ENCODE peak calls at places on chromosomes 13 and 19, in eight cellular contexts. One of them, this sample, is unnamed.

GRCh38 chr13:102597029-102598015 is 536 bp downstream of the TPP2 start:
- DNase-seq in foreskin fibroblast: no peak
- DNase-seq in breast epithelium: no peak
- DNase-seq in tibial nerve: no peak
- DNase-seq in heart left ventricle: peak; percentile 65
- DNase-seq in kidney epithelial cell: no peak
- DNase-seq in choroid plexus epithelial cell: peak; percentile 66
- DNase-seq in CD8-positive, alpha-beta T cell: peak; percentile 19
- DNase-seq in this sample: no peak

GRCh38 chr13:32019612-32020233 is 11.9 kb upstream of the FRY start:
- DNase-seq in kidney epithelial cell: peak; percentile 28
- DNase-seq in foreskin fibroblast: peak; percentile 42
- DNase-seq in CD8-positive, alpha-beta T cell: peak; percentile 15
- DNase-seq in breast epithelium: no peak
- DNase-seq in choroid plexus epithelial cell: peak; percentile 92
- DNase-seq in heart left ventricle: no peak
- DNase-seq in tibial nerve: peak; percentile 67
- DNase-seq in this sample: peak; percentile 30

GRCh38 chr13:89239361-89240127 is 1568.4 kb downstream of the SLITRK5 start:
- DNase-seq in CD8-positive, alpha-beta T cell: no peak
- DNase-seq in choroid plexus epithelial cell: peak; percentile 6
- DNase-seq in heart left ventricle: no peak
- DNase-seq in breast epithelium: no peak
- DNase-seq in tibial nerve: no peak
- DNase-seq in kidney epithelial cell: no peak
- DNase-seq in foreskin fibroblast: no peak
- DNase-seq in this sample: no peak

GRCh38 chr13:26663801-26664200 is 96.8 kb downstream of the GPR12 start:
- DNase-seq in choroid plexus epithelial cell: no peak
- DNase-seq in heart left ventricle: no peak
- DNase-seq in kidney epithelial cell: no peak
- DNase-seq in foreskin fibroblast: no peak
- DNase-seq in CD8-positive, alpha-beta T cell: no peak
- DNase-seq in tibial nerve: no peak
- DNase-seq in breast epithelium: no peak
- DNase-seq in this sample: no peak

GRCh38 chr13:109273326-109273751 is 513.0 kb downstream of the IRS2 start:
- DNase-seq in tibial nerve: no peak
- DNase-seq in foreskin fibroblast: no peak
- DNase-seq in breast epithelium: no peak
- DNase-seq in kidney epithelial cell: no peak
- DNase-seq in choroid plexus epithelial cell: peak; percentile 53
- DNase-seq in CD8-positive, alpha-beta T cell: no peak
- DNase-seq in heart left ventricle: no peak
- DNase-seq in this sample: no peak

GRCh38 chr19:41426116-41426841 is 895 bp downstream of the B3GNT8 start:
- DNase-seq in CD8-positive, alpha-beta T cell: no peak
- DNase-seq in breast epithelium: no peak
- DNase-seq in kidney epithelial cell: no peak
- DNase-seq in foreskin fibroblast: no peak
- DNase-seq in choroid plexus epithelial cell: no peak
- DNase-seq in tibial nerve: no peak
- DNase-seq in heart left ventricle: peak; percentile 68
- DNase-seq in this sample: no peak

GRCh38 chr19:35498984-35499383 is 8.7 kb upstream of the KRTDAP start:
- DNase-seq in foreskin fibroblast: no peak
- DNase-seq in tibial nerve: no peak
- DNase-seq in heart left ventricle: no peak
- DNase-seq in choroid plexus epithelial cell: no peak
- DNase-seq in CD8-positive, alpha-beta T cell: no peak
- DNase-seq in breast epithelium: no peak
- DNase-seq in kidney epithelial cell: no peak
- DNase-seq in this sample: no peak

GRCh38 chr13:79483302-79483701 is 2.3 kb downstream of the NDFIP2 start:
- DNase-seq in breast epithelium: no peak
- DNase-seq in CD8-positive, alpha-beta T cell: no peak
- DNase-seq in foreskin fibroblast: peak; percentile 56
- DNase-seq in choroid plexus epithelial cell: peak; percentile 58
- DNase-seq in tibial nerve: no peak
- DNase-seq in kidney epithelial cell: no peak
- DNase-seq in heart left ventricle: no peak
- DNase-seq in this sample: no peak

GRCh38 chr19:6551607-6552450 is 21.0 kb downstream of the TNFSF9 start:
- DNase-seq in foreskin fibroblast: no peak
- DNase-seq in kidney epithelial cell: no peak
- DNase-seq in CD8-positive, alpha-beta T cell: peak; percentile 71
- DNase-seq in tibial nerve: no peak
- DNase-seq in choroid plexus epithelial cell: no peak
- DNase-seq in heart left ventricle: no peak
- DNase-seq in breast epithelium: no peak
- DNase-seq in this sample: no peak

GRCh38 chr13:100274942-100275506 is 186.1 kb downstream of the PCCA start:
- DNase-seq in kidney epithelial cell: peak; percentile 14
- DNase-seq in heart left ventricle: no peak
- DNase-seq in breast epithelium: no peak
- DNase-seq in choroid plexus epithelial cell: peak; percentile 66
- DNase-seq in tibial nerve: no peak
- DNase-seq in CD8-positive, alpha-beta T cell: no peak
- DNase-seq in foreskin fibroblast: no peak
- DNase-seq in this sample: no peak

GRCh38 chr13:93224545-93224944 is 2.1 kb upstream of the GPC6 start:
- DNase-seq in CD8-positive, alpha-beta T cell: no peak
- DNase-seq in breast epithelium: no peak
- DNase-seq in kidney epithelial cell: no peak
- DNase-seq in choroid plexus epithelial cell: peak; percentile 38
- DNase-seq in tibial nerve: no peak
- DNase-seq in foreskin fibroblast: peak; percentile 58
- DNase-seq in heart left ventricle: no peak
- DNase-seq in this sample: no peak

GRCh38 chr19:16266586-16266942 is 58.1 kb upstream of the KLF2 start:
- DNase-seq in breast epithelium: no peak
- DNase-seq in kidney epithelial cell: no peak
- DNase-seq in foreskin fibroblast: no peak
- DNase-seq in choroid plexus epithelial cell: no peak
- DNase-seq in heart left ventricle: no peak
- DNase-seq in tibial nerve: no peak
- DNase-seq in CD8-positive, alpha-beta T cell: peak; percentile 75
- DNase-seq in this sample: no peak

GRCh38 chr19:21604351-21604926 is 99.0 kb downstream of the ZNF429 start:
- DNase-seq in breast epithelium: no peak
- DNase-seq in CD8-positive, alpha-beta T cell: no peak
- DNase-seq in choroid plexus epithelial cell: peak; percentile 12
- DNase-seq in foreskin fibroblast: no peak
- DNase-seq in heart left ventricle: no peak
- DNase-seq in kidney epithelial cell: no peak
- DNase-seq in tibial nerve: no peak
- DNase-seq in this sample: no peak

GRCh38 chr13:29993716-29994488 is 143.5 kb upstream of the UBL3 start:
- DNase-seq in kidney epithelial cell: peak; percentile 28
- DNase-seq in tibial nerve: no peak
- DNase-seq in breast epithelium: no peak
- DNase-seq in choroid plexus epithelial cell: peak; percentile 3
- DNase-seq in CD8-positive, alpha-beta T cell: no peak
- DNase-seq in heart left ventricle: no peak
- DNase-seq in foreskin fibroblast: peak; percentile 88
- DNase-seq in this sample: no peak

GRCh38 chr13:110426745-110427144 is 119.7 kb downstream of the COL4A2 start:
- DNase-seq in heart left ventricle: no peak
- DNase-seq in foreskin fibroblast: no peak
- DNase-seq in CD8-positive, alpha-beta T cell: no peak
- DNase-seq in tibial nerve: no peak
- DNase-seq in kidney epithelial cell: no peak
- DNase-seq in choroid plexus epithelial cell: no peak
- DNase-seq in breast epithelium: no peak
- DNase-seq in this sample: no peak

GRCh38 chr13:23323946-23324709 is 109.4 kb downstream of the SACS start:
- DNase-seq in heart left ventricle: peak; percentile 13
- DNase-seq in choroid plexus epithelial cell: no peak
- DNase-seq in breast epithelium: no peak
- DNase-seq in tibial nerve: no peak
- DNase-seq in kidney epithelial cell: no peak
- DNase-seq in CD8-positive, alpha-beta T cell: no peak
- DNase-seq in foreskin fibroblast: peak; percentile 24
- DNase-seq in this sample: no peak

GRCh38 chr19:1250374-1251232 is 2.2 kb downstream of the MIDN start:
- DNase-seq in heart left ventricle: peak; percentile 85
- DNase-seq in choroid plexus epithelial cell: peak; percentile 81
- DNase-seq in kidney epithelial cell: no peak
- DNase-seq in breast epithelium: no peak
- DNase-seq in foreskin fibroblast: no peak
- DNase-seq in tibial nerve: no peak
- DNase-seq in CD8-positive, alpha-beta T cell: peak; percentile 72
- DNase-seq in this sample: no peak

GRCh38 chr19:6580313-6580712 is 10.6 kb downstream of the CD70 start:
- DNase-seq in breast epithelium: no peak
- DNase-seq in choroid plexus epithelial cell: no peak
- DNase-seq in kidney epithelial cell: peak; percentile 94
- DNase-seq in tibial nerve: no peak
- DNase-seq in CD8-positive, alpha-beta T cell: no peak
- DNase-seq in foreskin fibroblast: peak; percentile 18
- DNase-seq in heart left ventricle: no peak
- DNase-seq in this sample: no peak

GRCh38 chr19:2394669-2395292 is 32.6 kb downstream of the TIMM13 start:
- DNase-seq in heart left ventricle: no peak
- DNase-seq in breast epithelium: no peak
- DNase-seq in CD8-positive, alpha-beta T cell: no peak
- DNase-seq in choroid plexus epithelial cell: no peak
- DNase-seq in tibial nerve: no peak
- DNase-seq in foreskin fibroblast: no peak
- DNase-seq in kidney epithelial cell: no peak
- DNase-seq in this sample: peak; percentile 48

GRCh38 chr13:87671824-87672603 is 843 bp downstream of the SLITRK5 start:
- DNase-seq in tibial nerve: no peak
- DNase-seq in heart left ventricle: no peak
- DNase-seq in kidney epithelial cell: no peak
- DNase-seq in breast epithelium: no peak
- DNase-seq in foreskin fibroblast: no peak
- DNase-seq in CD8-positive, alpha-beta T cell: no peak
- DNase-seq in choroid plexus epithelial cell: no peak
- DNase-seq in this sample: no peak

GRCh38 chr13:23608704-23609413 is 38.6 kb downstream of the TNFRSF19 start:
- DNase-seq in foreskin fibroblast: peak; percentile 75
- DNase-seq in CD8-positive, alpha-beta T cell: no peak
- DNase-seq in tibial nerve: peak; percentile 25
- DNase-seq in heart left ventricle: peak; percentile 74
- DNase-seq in kidney epithelial cell: no peak
- DNase-seq in choroid plexus epithelial cell: peak; percentile 64
- DNase-seq in breast epithelium: no peak
- DNase-seq in this sample: no peak

GRCh38 chr19:55646889-55647731 is 902 bp upstream of the CCDC106 start:
- DNase-seq in heart left ventricle: no peak
- DNase-seq in foreskin fibroblast: no peak
- DNase-seq in CD8-positive, alpha-beta T cell: no peak
- DNase-seq in tibial nerve: no peak
- DNase-seq in kidney epithelial cell: no peak
- DNase-seq in breast epithelium: no peak
- DNase-seq in choroid plexus epithelial cell: no peak
- DNase-seq in this sample: no peak

GRCh38 chr19:55643733-55644116 is 276 bp downstream of the ZNF581 start:
- DNase-seq in breast epithelium: no peak
- DNase-seq in choroid plexus epithelial cell: no peak
- DNase-seq in heart left ventricle: no peak
- DNase-seq in foreskin fibroblast: no peak
- DNase-seq in tibial nerve: no peak
- DNase-seq in CD8-positive, alpha-beta T cell: no peak
- DNase-seq in kidney epithelial cell: no peak
- DNase-seq in this sample: no peak

GRCh38 chr19:55644191-55644833 is 863 bp downstream of the ZNF581 start:
- DNase-seq in CD8-positive, alpha-beta T cell: no peak
- DNase-seq in tibial nerve: no peak
- DNase-seq in foreskin fibroblast: no peak
- DNase-seq in choroid plexus epithelial cell: no peak
- DNase-seq in heart left ventricle: no peak
- DNase-seq in breast epithelium: no peak
- DNase-seq in kidney epithelial cell: no peak
- DNase-seq in this sample: no peak

GRCh38 chr19:55644842-55645511 is 1.5 kb downstream of the ZNF581 start:
- DNase-seq in tibial nerve: no peak
- DNase-seq in choroid plexus epithelial cell: no peak
- DNase-seq in CD8-positive, alpha-beta T cell: no peak
- DNase-seq in foreskin fibroblast: no peak
- DNase-seq in heart left ventricle: no peak
- DNase-seq in kidney epithelial cell: no peak
- DNase-seq in breast epithelium: no peak
- DNase-seq in this sample: no peak

DNA sequence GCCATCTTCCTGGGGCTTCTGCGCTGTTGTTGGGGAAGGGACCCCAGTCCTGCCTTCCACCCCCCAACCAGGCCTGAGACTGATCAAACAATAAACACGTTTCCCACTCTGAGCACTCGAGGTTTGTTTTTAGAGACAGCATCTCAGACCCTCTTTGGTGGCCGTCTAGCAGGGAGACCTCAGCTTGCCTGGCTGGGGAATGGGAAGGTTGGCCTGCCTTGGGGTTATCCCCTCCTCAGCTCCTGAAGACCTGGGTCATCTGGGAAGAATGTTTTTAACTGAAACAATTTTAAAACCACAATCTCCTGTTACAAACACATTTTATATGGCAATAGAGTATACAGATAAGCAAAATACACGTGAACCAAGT is 2.0 kb downstream of the ZNF581 start:
- DNase-seq in kidney epithelial cell: no peak
- DNase-seq in breast epithelium: no peak
- DNase-seq in CD8-positive, alpha-beta T cell: no peak
- DNase-seq in choroid plexus epithelial cell: no peak
- DNase-seq in tibial nerve: no peak
- DNase-seq in heart left ventricle: no peak
- DNase-seq in foreskin fibroblast: no peak
- DNase-seq in this sample: no peak
- H3K4me3 ChIP-seq in kidney epithelial cell: no peak overlapping the region
- H3K4me3 ChIP-seq in breast epithelium: no peak overlapping the region
- H3K4me3 ChIP-seq in CD8-positive, alpha-beta T cell: no peak overlapping the region
- H3K4me3 ChIP-seq in choroid plexus epithelial cell: no peak overlapping the region
- H3K4me3 ChIP-seq in tibial nerve: no peak overlapping the region
- H3K4me3 ChIP-seq in heart left ventricle: no peak overlapping the region
- H3K4me3 ChIP-seq in foreskin fibroblast: no peak overlapping the region
- H3K4me3 ChIP-seq in this sample: peak overlapping the region; percentile 71

GRCh38 chr19:11426656-11427055 is 7.5 kb upstream of the RGL3 start:
- DNase-seq in choroid plexus epithelial cell: no peak
- DNase-seq in heart left ventricle: no peak
- DNase-seq in tibial nerve: no peak
- DNase-seq in CD8-positive, alpha-beta T cell: no peak
- DNase-seq in foreskin fibroblast: no peak
- DNase-seq in kidney epithelial cell: no peak
- DNase-seq in breast epithelium: no peak
- DNase-seq in this sample: no peak
- TF ChIP-seq CTCF in choroid plexus epithelial cell: no peak
- TF ChIP-seq CTCF in heart left ventricle: no peak
- TF ChIP-seq CTCF in tibial nerve: no peak
- TF ChIP-seq CTCF in CD8-positive, alpha-beta T cell: no peak
- TF ChIP-seq CTCF in foreskin fibroblast: no peak
- TF ChIP-seq CTCF in kidney epithelial cell: no peak
- TF ChIP-seq CTCF in breast epithelium: no peak
- TF ChIP-seq CTCF in this sample: no peak

GRCh38 chr13:50911051-50911690 is 1.6 kb downstream of the RNASEH2B start:
- DNase-seq in CD8-positive, alpha-beta T cell: no peak
- DNase-seq in breast epithelium: no peak
- DNase-seq in choroid plexus epithelial cell: peak; percentile 9
- DNase-seq in kidney epithelial cell: no peak
- DNase-seq in tibial nerve: no peak
- DNase-seq in foreskin fibroblast: no peak
- DNase-seq in heart left ventricle: no peak
- DNase-seq in this sample: no peak
- H3K4me3 ChIP-seq in CD8-positive, alpha-beta T cell: peak overlapping the region; percentile 89
- H3K4me3 ChIP-seq in breast epithelium: peak overlapping the region; percentile 80
- H3K4me3 ChIP-seq in choroid plexus epithelial cell: no peak overlapping the region
- H3K4me3 ChIP-seq in kidney epithelial cell: no peak overlapping the region
- H3K4me3 ChIP-seq in tibial nerve: peak overlapping the region; percentile 87
- H3K4me3 ChIP-seq in foreskin fibroblast: peak overlapping the region; percentile 83
- H3K4me3 ChIP-seq in heart left ventricle: peak overlapping the region; percentile 71
- H3K4me3 ChIP-seq in this sample: peak overlapping the region; percentile 92

GRCh38 chr19:53019684-53020083 is 6.0 kb downstream of the ERVV-1 start:
- DNase-seq in tibial nerve: no peak
- DNase-seq in choroid plexus epithelial cell: peak; percentile 36
- DNase-seq in foreskin fibroblast: no peak
- DNase-seq in kidney epithelial cell: no peak
- DNase-seq in CD8-positive, alpha-beta T cell: no peak
- DNase-seq in breast epithelium: no peak
- DNase-seq in heart left ventricle: no peak
- DNase-seq in this sample: no peak
- TF ChIP-seq CTCF in tibial nerve: no peak
- TF ChIP-seq CTCF in choroid plexus epithelial cell: peak; percentile 48
- TF ChIP-seq CTCF in foreskin fibroblast: no peak
- TF ChIP-seq CTCF in kidney epithelial cell: no peak
- TF ChIP-seq CTCF in CD8-positive, alpha-beta T cell: no peak
- TF ChIP-seq CTCF in breast epithelium: no peak
- TF ChIP-seq CTCF in heart left ventricle: no peak
- TF ChIP-seq CTCF in this sample: no peak

This sample was measured in GM12864.